ENCODE peak calls at places on chromosome 13, in nine cellular contexts. O is fibroblast of mammary gland, K is fibroblast of pulmonary artery, M is neural progenitor cell, Z is colonic mucosa, N is cardiac fibroblast, I is upper lobe of right lung, P is fibroblast of lung, A is BE2C. X is an unnamed sample.
A peak's percentile ranks its signal among the peaks of the same experiment; 100 is the strongest.

GRCh38 chr13:91014696-91015095 is 332.8 kb upstream of the MIR17HG start:
- DNase-seq in O (peak; percentile 1), K (peak; percentile 14), M (no peak), Z (no peak), N (no peak), I (no peak), P (no peak), A (no peak), X (peak; percentile 12)

GRCh38 chr13:66567899-66568612 is 662.1 kb downstream of the PCDH9 start:
- DNase-seq in O (no peak), K (no peak), M (no peak), Z (no peak), N (no peak), I (no peak), P (peak; percentile 3), A (no peak), X (no peak)

GRCh38 chr13:32639502-32640105 is 53.4 kb downstream of the PDS5B start:
- DNase-seq in O (peak; percentile 78), K (peak; percentile 83), M (peak; percentile 59), Z (peak; percentile 48), N (peak; percentile 81), I (no peak), P (peak; percentile 64), A (peak; percentile 54), X (peak; percentile 87)

GRCh38 chr13:99434258-99434788 is 66.9 kb upstream of the TM9SF2 start:
- DNase-seq in O (no peak), K (no peak), M (no peak), Z (no peak), N (no peak), I (no peak), P (no peak), A (no peak), X (no peak)

GRCh38 chr13:60155978-60156377 is 7.8 kb downstream of the DIAPH3 start:
- DNase-seq in O (peak; percentile 26), K (peak; percentile 43), M (no peak), Z (no peak), N (no peak), I (no peak), P (no peak), A (no peak), X (peak; percentile 37)

GRCh38 chr13:59480398-59480797 is 683.3 kb downstream of the DIAPH3 start:
- DNase-seq in O (no peak), K (peak; percentile 34), M (no peak), Z (no peak), N (peak; percentile 21), I (no peak), P (peak; percentile 26), A (no peak), X (no peak)

GRCh38 chr13:41054212-41054877 is 7.0 kb upstream of the WBP4 start:
- DNase-seq in O (peak; percentile 77), K (peak; percentile 64), M (peak; percentile 57), Z (peak; percentile 75), N (peak; percentile 72), I (no peak), P (peak; percentile 66), A (peak; percentile 43), X (peak; percentile 78)

GRCh38 chr13:111114362-111115050 is 604 bp upstream of the ARHGEF7 start:
- DNase-seq in O (peak; percentile 47), K (peak; percentile 28), M (peak; percentile 53), Z (no peak), N (peak; percentile 48), I (peak; percentile 77), P (peak; percentile 43), A (no peak), X (peak; percentile 24)

GRCh38 chr13:77519808-77520207 is 15.7 kb upstream of the SCEL start:
- DNase-seq in O (peak; percentile 70), K (peak; percentile 30), M (no peak), Z (no peak), N (peak; percentile 12), I (no peak), P (peak; percentile 26), A (no peak), X (no peak)

GRCh38 chr13:97856001-97856675 is 97.3 kb upstream of the IPO5 start:
- DNase-seq in O (peak; percentile 61), K (peak; percentile 36), M (peak; percentile 76), Z (peak; percentile 27), N (peak; percentile 82), I (peak; percentile 67), P (peak; percentile 13), A (peak; percentile 22), X (peak; percentile 82)

GRCh38 chr13:27186295-27186694 is 14.7 kb upstream of the USP12 start:
- DNase-seq in O (no peak), K (no peak), M (no peak), Z (no peak), N (no peak), I (no peak), P (no peak), A (no peak), X (no peak)

GRCh38 chr13:59728896-59729545 is 434.7 kb downstream of the DIAPH3 start:
- DNase-seq in O (no peak), K (no peak), M (no peak), Z (no peak), N (no peak), I (no peak), P (no peak), A (peak; percentile 77), X (no peak)

GRCh38 chr13:57857945-57858344 is 226.4 kb downstream of the PCDH17 start:
- DNase-seq in O (no peak), K (no peak), M (no peak), Z (no peak), N (peak; percentile 18), I (no peak), P (no peak), A (no peak), X (no peak)

DNA sequence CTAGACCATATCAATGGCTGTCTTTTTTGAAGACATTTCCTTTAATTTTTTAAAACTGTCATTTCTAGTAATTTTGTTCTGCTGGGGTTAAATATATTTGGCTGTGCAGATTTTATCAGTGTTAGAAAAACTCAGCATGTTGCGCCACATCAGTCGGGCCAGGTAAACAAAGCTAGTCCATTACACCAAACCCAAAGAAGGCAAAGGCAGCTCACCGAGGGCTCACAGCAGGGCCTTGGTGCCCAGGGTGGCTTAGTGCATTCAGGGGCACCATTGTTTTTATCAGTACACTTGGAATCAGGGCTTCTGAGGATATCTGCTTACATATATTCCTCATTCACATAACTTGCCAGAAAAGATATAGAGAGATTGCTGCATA is 22.2 kb downstream of the SPATA13 start:
- DNase-seq in O (no peak), K (no peak), M (no peak), Z (no peak), N (no peak), I (no peak), P (no peak), A (no peak), X (no peak)
- H3K4me3 ChIP-seq in O (no peak overlapping the region), K (no peak overlapping the region), M (no peak overlapping the region), Z (no peak overlapping the region), N (no peak overlapping the region), I (no peak overlapping the region), P (no peak overlapping the region), A (no peak overlapping the region), X (no peak overlapping the region)

GRCh38 chr13:25247345-25247744 is 39.9 kb downstream of the MTMR6 start:
- DNase-seq in O (no peak), K (no peak), M (no peak), Z (no peak), N (no peak), I (no peak), P (no peak), A (no peak), X (peak; percentile 17)

GRCh38 chr13:25252770-25253169 is 34.5 kb downstream of the MTMR6 start:
- DNase-seq in O (no peak), K (no peak), M (no peak), Z (no peak), N (no peak), I (no peak), P (no peak), A (no peak), X (no peak)

GRCh38 chr13:25252229-25252628 is 35.1 kb downstream of the MTMR6 start:
- DNase-seq in O (no peak), K (no peak), M (no peak), Z (no peak), N (no peak), I (no peak), P (no peak), A (no peak), X (no peak)

GRCh38 chr13:25248071-25248470 is 39.2 kb downstream of the MTMR6 start:
- DNase-seq in O (no peak), K (no peak), M (no peak), Z (no peak), N (no peak), I (no peak), P (no peak), A (no peak), X (no peak)

GRCh38 chr13:25249001-25249543 is 38.2 kb downstream of the MTMR6 start:
- DNase-seq in O (peak; percentile 74), K (peak; percentile 43), M (peak; percentile 53), Z (no peak), N (peak; percentile 56), I (no peak), P (peak; percentile 40), A (no peak), X (peak; percentile 73)
- TF ChIP-seq CTCF in O (peak; percentile 60), K (peak; percentile 53), M (peak; percentile 62), Z (no peak), N (peak; percentile 40), I (peak; percentile 17), P (peak; percentile 54), A (peak; percentile 60), X (peak; percentile 66)

GRCh38 chr13:113836917-113837553 is 26.8 kb downstream of the GAS6 start:
- DNase-seq in O (peak; percentile 98), K (peak; percentile 82), M (no peak), Z (peak; percentile 53), N (peak; percentile 94), I (no peak), P (peak; percentile 91), A (no peak), X (peak; percentile 93)
- H3K4me3 ChIP-seq in O (peak overlapping the region; percentile 6), K (no peak overlapping the region), M (no peak overlapping the region), Z (no peak overlapping the region), N (no peak overlapping the region), I (no peak overlapping the region), P (peak overlapping the region; percentile 23), A (no peak overlapping the region), X (no peak overlapping the region)

DNA sequence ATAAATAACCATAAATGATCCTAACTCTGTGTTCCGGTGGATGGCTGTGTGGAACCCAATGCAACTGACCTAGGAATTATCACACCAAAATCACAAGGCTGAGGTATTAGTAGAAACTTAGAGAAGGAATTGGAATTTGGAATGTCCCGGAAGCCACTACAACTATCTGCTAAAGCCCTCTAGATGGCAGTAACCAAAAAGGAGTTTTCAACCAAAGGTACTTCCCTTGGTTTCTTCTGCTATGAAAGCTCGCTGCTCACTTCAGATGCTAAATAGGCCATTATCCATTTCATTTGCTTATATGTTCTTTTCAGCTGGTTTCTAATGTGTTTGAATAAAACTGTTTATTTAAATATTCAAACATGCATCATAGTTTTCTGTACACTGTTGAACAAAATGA is 1589.1 kb upstream of the SPRY2 start:
- DNase-seq in O (peak; percentile 8), K (peak; percentile 34), M (peak; percentile 61), Z (no peak), N (peak; percentile 5), I (no peak), P (peak; percentile 6), A (no peak), X (peak; percentile 71)
- TF ChIP-seq CTCF in O (no peak), K (peak; percentile 45), M (peak; percentile 70), Z (no peak), N (no peak), I (peak; percentile 43), P (no peak), A (peak; percentile 82), X (peak; percentile 69)

DNA sequence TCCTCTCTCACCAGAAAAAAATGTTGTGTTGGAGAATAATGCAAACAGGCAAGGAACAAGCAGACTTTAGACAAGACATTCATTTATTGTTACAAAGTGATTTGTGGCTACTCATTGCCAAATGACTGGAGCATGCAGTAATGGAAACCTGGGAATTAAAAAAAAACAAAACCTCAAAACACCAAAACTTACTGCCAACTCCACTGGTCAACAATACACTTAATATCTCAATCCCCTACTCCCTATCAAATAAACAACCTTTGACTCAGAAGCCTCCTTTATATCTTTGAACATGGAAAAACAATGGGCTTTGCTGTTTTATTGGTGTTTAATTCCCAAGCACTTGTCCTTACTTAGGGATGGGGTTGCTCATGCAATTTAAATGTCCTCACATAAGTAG is 112.8 kb downstream of the POSTN start:
- DNase-seq in O (peak; percentile 64), K (peak; percentile 46), M (no peak), Z (no peak), N (peak; percentile 65), I (no peak), P (peak; percentile 92), A (no peak), X (peak; percentile 43)
- H3K4me3 ChIP-seq in O (no peak overlapping the region), K (no peak overlapping the region), M (no peak overlapping the region), Z (no peak overlapping the region), N (no peak overlapping the region), I (no peak overlapping the region), P (peak overlapping the region; percentile 29), A (no peak overlapping the region), X (peak overlapping the region; percentile 26)

X was measured in choroid plexus epithelial cell.